ENCODE peak calls at places on chromosome 9, in four cellular contexts. M is hepatocyte, H is ovary, J is psoas muscle. F is an unnamed sample.

GRCh38 chr9:3441197-3441816 is 84.5 kb downstream of the RFX3 start:
- DNase-seq in M (peak; percentile 58), H (no peak), J (no peak), F (no peak)

GRCh38 chr9:128912270-128912853 is 8.4 kb upstream of the PHYHD1 start:
- DNase-seq in M (peak; percentile 55), H (no peak), J (no peak), F (no peak)

GRCh38 chr9:90003046-90003355 is 398.2 kb downstream of the GADD45G start:
- DNase-seq in M (no peak), H (no peak), J (no peak), F (no peak)

GRCh38 chr9:33076031-33076359 is 479 bp downstream of the SMU1 start:
- DNase-seq in M (no peak), H (no peak), J (no peak), F (no peak)

GRCh38 chr9:22446950-22447606 is 454 bp downstream of the DMRTA1 start:
- DNase-seq in M (peak; percentile 87), H (peak; percentile 37), J (peak; percentile 82), F (peak; percentile 72)

GRCh38 chr9:20630241-20630943 is 8.1 kb upstream of the MLLT3 start:
- DNase-seq in M (no peak), H (no peak), J (no peak), F (no peak)

GRCh38 chr9:131227112-131228058 is 48.9 kb downstream of the FAM78A start:
- DNase-seq in M (peak; percentile 37), H (peak; percentile 47), J (peak; percentile 66), F (no peak)

GRCh38 chr9:127907867-127908659 is 8.7 kb upstream of the ST6GALNAC6 start:
- DNase-seq in M (no peak), H (no peak), J (peak; percentile 48), F (no peak)

GRCh38 chr9:134357631-134358025 is 31.4 kb downstream of the RXRA start:
- DNase-seq in M (no peak), H (no peak), J (no peak), F (no peak)
- H3K4me1 ChIP-seq in M (peaks cover 61% of the 10 kb centered on the region), H (peaks cover 17% of the 10 kb centered on the region), J (peaks cover 91% of the 10 kb centered on the region), F (peaks cover 59% of the 10 kb centered on the region)

GRCh38 chr9:130201974-130202373 is 29.8 kb downstream of the NCS1 start:
- DNase-seq in M (no peak), H (no peak), J (no peak), F (no peak)

GRCh38 chr9:130198501-130199179 is 26.4 kb downstream of the NCS1 start:
- DNase-seq in M (no peak), H (no peak), J (no peak), F (no peak)

GRCh38 chr9:130200038-130200979 is 28.1 kb downstream of the NCS1 start:
- DNase-seq in M (no peak), H (no peak), J (no peak), F (no peak)

GRCh38 chr9:130199605-130200004 is 27.4 kb downstream of the NCS1 start:
- DNase-seq in M (no peak), H (no peak), J (no peak), F (no peak)

DNA sequence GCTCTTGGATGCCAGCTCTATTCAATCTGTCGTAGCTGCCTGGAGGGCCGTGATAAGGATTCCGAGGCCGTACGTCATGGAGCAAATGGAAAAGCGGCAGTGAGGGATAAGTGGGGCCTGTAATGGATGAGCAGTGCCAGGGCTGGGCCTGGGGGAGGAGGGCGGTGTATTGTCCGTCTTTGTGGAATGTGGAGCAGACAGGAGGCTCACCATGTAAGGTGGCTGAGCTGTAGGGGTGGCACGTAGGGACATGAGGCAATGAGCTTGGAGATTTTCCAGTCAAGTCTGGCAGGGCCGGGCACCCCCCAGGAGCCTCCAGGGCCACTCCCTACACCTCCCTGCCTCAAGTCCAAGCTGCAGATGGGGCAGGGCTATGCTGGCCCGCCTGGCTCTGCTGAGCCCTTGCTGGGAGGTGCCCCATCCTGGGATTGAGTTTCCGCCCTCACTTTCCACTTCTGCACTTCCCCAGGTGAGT is 29.2 kb downstream of the NCS1 start:
- DNase-seq in M (no peak), H (no peak), J (no peak), F (no peak)
- H3K4me1 ChIP-seq in M (no peaks in the 10 kb centered on the region), H (peaks cover 7% of the 10 kb centered on the region), J (no peaks in the 10 kb centered on the region), F (no peaks in the 10 kb centered on the region)

DNA sequence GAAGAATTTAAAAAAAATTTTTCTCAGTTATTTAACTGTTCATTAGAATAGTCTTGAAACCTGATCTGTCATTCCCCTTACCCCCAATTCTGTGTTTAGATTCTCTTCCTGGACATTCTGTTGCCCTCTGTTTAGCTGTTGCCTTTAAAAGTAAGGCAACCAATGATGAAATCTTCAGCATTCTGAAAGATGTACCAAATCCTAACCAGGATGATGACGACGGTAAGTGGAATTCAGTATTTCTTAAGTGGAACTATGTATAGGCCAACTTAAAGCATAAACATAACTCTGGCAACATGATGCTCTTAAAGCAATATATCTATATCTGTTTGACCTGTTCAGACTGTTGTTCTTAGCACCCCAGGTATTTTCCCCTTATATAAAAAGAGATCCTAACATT is 27.2 kb downstream of the NCBP1 start:
- DNase-seq in M (no peak), H (no peak), J (no peak), F (no peak)
- H3K4me1 ChIP-seq in M (no peaks in the 10 kb centered on the region), H (no peaks in the 10 kb centered on the region), J (no peaks in the 10 kb centered on the region), F (no peaks in the 10 kb centered on the region)

GRCh38 chr9:76027426-76027825 is 137.0 kb downstream of the PCSK5 start:
- DNase-seq in M (no peak), H (no peak), J (no peak), F (no peak)
- H3K4me1 ChIP-seq in M (no peaks in the 10 kb centered on the region), H (no peaks in the 10 kb centered on the region), J (no peaks in the 10 kb centered on the region), F (peaks cover 3% of the 10 kb centered on the region)

GRCh38 chr9:37859043-37859442 is 44.9 kb downstream of the SLC25A51 start:
- DNase-seq in M (no peak), H (no peak), J (no peak), F (no peak)

GRCh38 chr9:37856551-37856950 is 47.4 kb downstream of the SLC25A51 start:
- DNase-seq in M (no peak), H (no peak), J (no peak), F (no peak)

GRCh38 chr9:37862530-37862929 is 41.4 kb downstream of the SLC25A51 start:
- DNase-seq in M (no peak), H (no peak), J (no peak), F (no peak)
- H3K4me1 ChIP-seq in M (no peaks in the 10 kb centered on the region), H (no peaks in the 10 kb centered on the region), J (no peaks in the 10 kb centered on the region), F (no peaks in the 10 kb centered on the region)

DNA sequence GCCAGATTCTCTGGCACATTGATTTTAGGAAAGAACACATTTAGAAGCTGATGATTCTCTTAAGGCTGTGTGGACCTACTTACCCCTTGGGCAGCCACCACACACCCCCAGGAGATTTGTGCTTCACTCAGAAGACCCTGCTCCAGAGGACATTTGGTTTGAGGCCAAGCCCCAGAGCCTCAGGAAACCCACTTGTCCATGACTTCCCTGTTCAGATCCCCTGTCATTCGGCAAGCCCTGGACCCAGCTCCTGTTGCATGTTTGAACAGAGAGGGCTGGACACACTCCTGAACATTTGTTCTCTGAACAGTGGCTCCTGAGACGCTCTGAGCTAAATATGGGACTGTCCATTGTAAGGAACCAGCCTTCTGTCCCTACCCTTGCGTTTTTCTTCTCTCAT is 82.1 kb downstream of the AMBP start:
- DNase-seq in M (no peak), H (peak; percentile 7), J (no peak), F (no peak)
- H3K4me1 ChIP-seq in M (no peaks in the 10 kb centered on the region), H (peaks cover 20% of the 10 kb centered on the region), J (peaks cover 35% of the 10 kb centered on the region), F (peaks cover 3% of the 10 kb centered on the region)

GRCh38 chr9:109906766-109907382 is 126.9 kb downstream of the PALM2AKAP2 start:
- DNase-seq in M (no peak), H (no peak), J (no peak), F (no peak)
- H3K4me1 ChIP-seq in M (peaks cover 11% of the 10 kb centered on the region), H (peaks cover 5% of the 10 kb centered on the region), J (peaks cover 4% of the 10 kb centered on the region), F (peaks cover 27% of the 10 kb centered on the region)

DNA sequence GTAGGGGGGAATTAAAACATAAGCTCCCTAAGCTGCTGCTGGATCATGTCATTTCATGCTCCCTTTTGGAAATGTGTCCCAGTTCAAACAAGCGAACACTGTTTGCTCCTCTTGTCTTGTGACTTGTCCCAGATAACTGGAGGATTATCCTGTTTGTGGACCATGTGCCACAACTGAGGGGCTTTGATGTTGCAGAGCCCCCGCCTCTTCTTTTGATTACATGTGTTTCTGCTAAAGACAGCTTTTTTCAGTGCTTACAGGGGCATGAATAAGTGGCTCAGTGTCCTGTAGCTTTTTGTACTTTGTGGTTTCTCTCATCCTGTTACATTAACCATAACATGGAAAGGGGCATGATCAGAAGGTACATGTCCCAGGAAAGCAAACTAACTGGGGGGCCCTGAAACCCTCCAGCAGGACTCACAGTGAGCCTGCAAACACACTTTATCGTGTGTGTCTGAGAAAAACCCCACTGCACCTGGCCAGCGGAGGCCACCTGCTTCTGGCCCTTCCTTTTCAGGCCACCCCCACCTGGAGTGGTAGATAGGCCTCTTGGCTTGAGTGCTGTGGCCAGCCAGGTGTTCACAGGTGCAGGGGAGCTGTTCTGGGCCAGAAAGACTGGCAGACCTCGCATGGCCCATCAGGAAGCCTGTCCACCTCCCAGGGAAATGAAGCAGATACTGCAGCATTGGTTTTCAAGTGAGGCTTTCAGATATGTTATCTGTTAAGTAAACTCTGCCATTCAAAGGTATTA is 285.6 kb downstream of the FANCC start:
- DNase-seq in M (peak; percentile 37), H (no peak), J (no peak), F (no peak)
- H3K4me1 ChIP-seq in M (peaks cover 61% of the 10 kb centered on the region), H (peaks cover 20% of the 10 kb centered on the region), J (peaks cover 90% of the 10 kb centered on the region), F (peaks cover 31% of the 10 kb centered on the region)